ENCODE peak calls at places on chromosomes 12 and 14, in eight cellular contexts. R is PC-3; B is effector memory CD4-positive, alpha-beta T cell; V is CD8-positive, alpha-beta memory T cell; J is Peyer's patch; Y is kidney; M is A549; X is adrenal gland. K is an unnamed sample. For H3K9me3, the result is how much of the 10 kb centered on the place peaks cover.

GRCh38 chr14:64423987-64424386 is 35.8 kb downstream of the MTHFD1 start:
- DNase-seq in R (peak), B (no peak), V (no peak), J (no peak), Y (no peak), M (no peak), X (no peak), K (no peak)

GRCh38 chr14:89351958-89352404 is 65.1 kb downstream of the FOXN3 start:
- DNase-seq in R (no peak), B (no peak), V (no peak), J (no peak), Y (no peak), M (no peak), X (no peak), K (no peak)

GRCh38 chr12:109330282-109330681 is 17.4 kb upstream of the MYO1H start:
- DNase-seq in R (no peak), B (no peak), V (no peak), J (no peak), Y (no peak), M (no peak), X (no peak), K (no peak)

GRCh38 chr12:53645191-53645590 is 19.0 kb upstream of the ATF7 start:
- DNase-seq in R (no peak), B (no peak), V (no peak), J (no peak), Y (no peak), M (no peak), X (no peak), K (no peak)

GRCh38 chr12:124993568-124994434 is at the start of gene BRI3BP:
- DNase-seq in R (peak), B (peak), V (peak), J (peak), Y (no peak), M (peak), X (peak), K (peak)

GRCh38 chr14:32702571-32702970 is 236.1 kb upstream of the NPAS3 start:
- DNase-seq in R (no peak), B (peak), V (no peak), J (peak), Y (peak), M (no peak), X (peak), K (no peak)

GRCh38 chr14:56855891-56856461 is 45.7 kb upstream of the OTX2 start:
- DNase-seq in R (no peak), B (no peak), V (no peak), J (no peak), Y (no peak), M (no peak), X (no peak), K (no peak)

GRCh38 chr12:14443531-14443930 is 78.0 kb downstream of the ATF7IP start:
- DNase-seq in R (no peak), B (no peak), V (no peak), J (no peak), Y (no peak), M (no peak), X (no peak), K (no peak)

GRCh38 chr12:51884676-51885229 is 3.1 kb upstream of the ANKRD33 start:
- DNase-seq in R (peak), B (no peak), V (no peak), J (no peak), Y (peak), M (peak), X (peak), K (no peak)

GRCh38 chr14:100775351-100775830 is 48.7 kb downstream of the DLK1 start:
- DNase-seq in R (no peak), B (no peak), V (no peak), J (no peak), Y (no peak), M (no peak), X (no peak), K (no peak)

GRCh38 chr12:122185494-122186082 is 2.7 kb downstream of the LRRC43 start:
- DNase-seq in R (no peak), B (no peak), V (no peak), J (no peak), Y (no peak), M (no peak), X (no peak), K (no peak)

GRCh38 chr14:53538316-53538851 is 385.3 kb upstream of the DDHD1 start:
- DNase-seq in R (no peak), B (no peak), V (no peak), J (no peak), Y (no peak), M (no peak), X (no peak), K (no peak)

GRCh38 chr12:58640314-58640713 is 280.0 kb downstream of the LRIG3 start:
- DNase-seq in R (peak), B (no peak), V (no peak), J (no peak), Y (no peak), M (no peak), X (no peak), K (no peak)

GRCh38 chr14:52012635-52013034 is 23.3 kb downstream of the RTRAF start:
- DNase-seq in R (no peak), B (no peak), V (no peak), J (no peak), Y (peak), M (no peak), X (peak), K (no peak)

GRCh38 chr14:91383439-91383838 is 34.2 kb downstream of the CCDC88C start:
- DNase-seq in R (peak), B (no peak), V (no peak), J (no peak), Y (no peak), M (no peak), X (no peak), K (no peak)

GRCh38 chr14:53470351-53471043 is 317.4 kb upstream of the DDHD1 start:
- DNase-seq in R (no peak), B (no peak), V (no peak), J (no peak), Y (no peak), M (no peak), X (peak), K (no peak)

GRCh38 chr12:3432868-3433267 is 58.1 kb upstream of the PRMT8 start:
- DNase-seq in R (no peak), B (no peak), V (no peak), J (no peak), Y (no peak), M (no peak), X (no peak), K (no peak)

GRCh38 chr12:104694711-104695110 is 238.0 kb downstream of the CHST11 start:
- DNase-seq in R (no peak), B (no peak), V (no peak), J (no peak), Y (no peak), M (no peak), X (no peak), K (no peak)

GRCh38 chr12:5969156-5969973 is 24.3 kb upstream of the ANO2 start:
- DNase-seq in R (no peak), B (no peak), V (no peak), J (no peak), Y (no peak), M (no peak), X (no peak), K (no peak)

GRCh38 chr12:54394281-54394719 is 9.8 kb upstream of the ZNF385A start:
- DNase-seq in R (peak), B (no peak), V (peak), J (peak), Y (peak), M (peak), X (no peak), K (no peak)

GRCh38 chr12:6215120-6215807 is 15.1 kb downstream of the CD9 start:
- DNase-seq in R (no peak), B (no peak), V (no peak), J (no peak), Y (no peak), M (no peak), X (no peak), K (no peak)

GRCh38 chr12:112350593-112351592 is 31.3 kb downstream of the HECTD4 start:
- DNase-seq in R (no peak), B (no peak), V (no peak), J (no peak), Y (no peak), M (no peak), X (no peak), K (no peak)

GRCh38 chr12:82436354-82436753 is 78.0 kb downstream of the METTL25 start:
- DNase-seq in R (peak), B (no peak), V (no peak), J (no peak), Y (no peak), M (no peak), X (no peak), K (no peak)

GRCh38 chr12:19719650-19720049 is 280.4 kb downstream of the AEBP2 start:
- DNase-seq in R (no peak), B (no peak), V (no peak), J (no peak), Y (no peak), M (no peak), X (no peak), K (no peak)
- H3K9me3 ChIP-seq in R (under half), B (under half), V (under half), J (under half), Y (under half), M (under half), X (under half), K (under half)

DNA sequence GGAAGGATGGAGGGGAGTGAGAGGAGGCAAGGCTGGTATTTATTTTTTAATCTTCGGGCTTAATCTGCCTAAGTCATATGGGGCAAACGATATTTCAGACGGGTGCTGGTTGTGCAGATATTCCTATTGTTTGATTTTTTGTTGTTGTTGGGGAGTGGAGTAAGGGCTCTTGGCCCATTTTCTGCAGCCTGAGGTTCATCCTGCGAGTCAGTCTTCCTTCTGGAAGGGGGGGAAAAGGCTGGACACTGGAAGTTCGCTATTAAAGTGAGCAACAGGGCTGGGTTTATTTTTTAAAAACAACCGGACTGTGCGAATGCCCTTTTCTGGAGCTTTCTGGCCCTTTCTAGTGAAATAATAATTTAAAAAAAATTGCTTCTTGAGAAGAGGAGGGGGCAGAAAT is 2.3 kb downstream of the NRXN3 start:
- DNase-seq in R (no peak), B (no peak), V (no peak), J (no peak), Y (no peak), M (no peak), X (no peak), K (no peak)
- H3K9me3 ChIP-seq in R (under half), B (under half), V (under half), J (under half), Y (under half), M (under half), X (under half), K (under half)

DNA sequence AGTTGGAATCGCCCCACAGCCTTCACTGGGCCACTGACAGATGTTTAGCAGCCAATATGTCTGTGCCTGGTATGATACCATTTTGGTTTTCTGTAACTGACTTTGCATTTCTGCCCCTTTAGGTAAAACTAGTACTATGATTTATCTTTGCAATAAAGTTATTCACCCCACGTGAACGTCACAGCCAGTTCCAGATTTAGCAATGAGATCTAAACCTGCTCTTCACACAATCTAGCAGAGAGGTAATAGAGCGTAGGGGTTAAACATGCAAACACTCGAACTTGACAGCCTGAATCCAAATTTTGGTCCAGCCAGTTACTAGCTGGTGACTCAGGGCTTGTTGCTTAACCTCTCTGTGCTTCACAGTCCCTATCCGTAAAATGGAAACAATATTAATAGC is 73.1 kb upstream of the SSTR1 start:
- DNase-seq in R (no peak), B (no peak), V (no peak), J (no peak), Y (no peak), M (no peak), X (no peak), K (no peak)
- H3K9me3 ChIP-seq in R (under half), B (under half), V (under half), J (under half), Y (under half), M (under half), X (under half), K (under half)

GRCh38 chr12:37548266-37548805 is 768.2 kb upstream of the ALG10B start:
- DNase-seq in R (no peak), B (no peak), V (no peak), J (no peak), Y (no peak), M (no peak), X (no peak), K (no peak)
- H3K9me3 ChIP-seq in R (under half), B (under half), V (under half), J (under half), Y (under half), M (under half), X (under half), K (under half)

GRCh38 chr12:92602930-92603623 is 99.7 kb upstream of the PLEKHG7 start:
- DNase-seq in R (peak), B (no peak), V (no peak), J (no peak), Y (no peak), M (peak), X (no peak), K (no peak)
- H3K9me3 ChIP-seq in R (under half), B (under half), V (under half), J (under half), Y (under half), M (half or more), X (under half), K (under half)